ENCODE peak calls at places on chromosomes 2 and 18, in ten cellular contexts. H, J, W, O, N, C, Y, P, I and M are unnamed samples.

GRCh38 chr2:134122610-134123009 is 131.3 kb upstream of the MGAT5 start:
- DNase-seq in H (no peak), J (no peak), W (no peak), O (no peak), N (no peak), C (no peak), Y (no peak), P (peak; percentile 36), I (no peak), M (no peak)

GRCh38 chr2:609520-610280 is 67.5 kb downstream of the TMEM18 start:
- DNase-seq in H (peak; percentile 54), J (no peak), W (no peak), O (no peak), N (no peak), C (no peak), Y (no peak), P (no peak), I (no peak), M (no peak)

GRCh38 chr2:181374741-181375675 is 82.2 kb upstream of the ITGA4 start:
- DNase-seq in H (no peak), J (no peak), W (peak; percentile 21), O (no peak), N (no peak), C (no peak), Y (no peak), P (no peak), I (no peak), M (no peak)

GRCh38 chr2:10231551-10232085 is 71.1 kb upstream of the HPCAL1 start:
- DNase-seq in H (peak; percentile 60), J (no peak), W (no peak), O (no peak), N (no peak), C (no peak), Y (no peak), P (no peak), I (no peak), M (no peak)

GRCh38 chr2:119478188-119479065 is 45.9 kb downstream of the SCTR start:
- DNase-seq in H (no peak), J (no peak), W (no peak), O (no peak), N (no peak), C (no peak), Y (no peak), P (no peak), I (no peak), M (no peak)

GRCh38 chr2:16218651-16219050 is 278.3 kb downstream of the MYCN start:
- DNase-seq in H (no peak), J (no peak), W (peak; percentile 42), O (no peak), N (peak; percentile 100), C (peak; percentile 29), Y (no peak), P (peak; percentile 53), I (peak; percentile 56), M (no peak)

GRCh38 chr2:16900405-16901025 is 234.9 kb upstream of the CYRIA start:
- DNase-seq in H (no peak), J (no peak), W (no peak), O (no peak), N (peak; percentile 24), C (peak; percentile 63), Y (no peak), P (peak; percentile 4), I (peak; percentile 55), M (no peak)

GRCh38 chr18:25137133-25137472 is 214.9 kb downstream of the ZNF521 start:
- DNase-seq in H (no peak), J (no peak), W (no peak), O (no peak), N (no peak), C (no peak), Y (no peak), P (no peak), I (no peak), M (no peak)

GRCh38 chr2:71999580-71999979 is 148.1 kb downstream of the CYP26B1 start:
- DNase-seq in H (no peak), J (no peak), W (no peak), O (no peak), N (no peak), C (no peak), Y (no peak), P (no peak), I (no peak), M (peak; percentile 41)

GRCh38 chr2:45008296-45009129 is 739 bp downstream of the SIX2 start:
- DNase-seq in H (peak; percentile 85), J (no peak), W (no peak), O (no peak), N (no peak), C (no peak), Y (no peak), P (no peak), I (peak; percentile 25), M (no peak)

GRCh38 chr2:158719411-158719810 is 75.7 kb upstream of the DAPL1 start:
- DNase-seq in H (no peak), J (no peak), W (no peak), O (no peak), N (no peak), C (no peak), Y (no peak), P (no peak), I (no peak), M (no peak)

GRCh38 chr2:154974041-154974440 is 275.5 kb downstream of the KCNJ3 start:
- DNase-seq in H (no peak), J (no peak), W (no peak), O (no peak), N (no peak), C (no peak), Y (no peak), P (no peak), I (no peak), M (no peak)

GRCh38 chr2:238147791-238148190 is 9.3 kb downstream of the KLHL30 start:
- DNase-seq in H (no peak), J (no peak), W (no peak), O (no peak), N (no peak), C (no peak), Y (no peak), P (no peak), I (no peak), M (no peak)

GRCh38 chr2:69693059-69693458 is 48.9 kb upstream of the ANXA4 start:
- DNase-seq in H (no peak), J (no peak), W (no peak), O (no peak), N (no peak), C (no peak), Y (no peak), P (no peak), I (no peak), M (no peak)

GRCh38 chr2:127255146-127255545 is 35.0 kb upstream of the CYP27C1 start:
- DNase-seq in H (no peak), J (no peak), W (no peak), O (no peak), N (no peak), C (no peak), Y (no peak), P (no peak), I (no peak), M (no peak)

GRCh38 chr18:79546781-79547272 is 132.8 kb upstream of the CTDP1 start:
- DNase-seq in H (peak; percentile 81), J (no peak), W (no peak), O (no peak), N (no peak), C (no peak), Y (no peak), P (no peak), I (no peak), M (no peak)

GRCh38 chr2:127128508-127128907 is 21.6 kb upstream of the BIN1 start:
- DNase-seq in H (peak; percentile 29), J (no peak), W (peak; percentile 69), O (no peak), N (peak; percentile 52), C (no peak), Y (no peak), P (peak; percentile 74), I (peak; percentile 77), M (peak; percentile 27)

GRCh38 chr2:96806468-96807126 is 9.5 kb upstream of the CNNM3 start:
- DNase-seq in H (peak; percentile 48), J (no peak), W (peak; percentile 79), O (no peak), N (no peak), C (no peak), Y (peak; percentile 31), P (no peak), I (no peak), M (no peak)